ENCODE peak calls at places on chromosome 13, in seven cellular contexts. S, N, U, O, R, G and A are unnamed samples.

GRCh38 chr13:113811081-113811928 is 52.3 kb downstream of the TMEM255B start:
- DNase-seq in S (peak; percentile 69), N (peak; percentile 10), U (no peak), O (no peak), R (no peak), G (no peak), A (no peak)

GRCh38 chr13:110907951-110908898 is 6.6 kb downstream of the ANKRD10 start:
- DNase-seq in S (no peak), N (peak; percentile 27), U (no peak), O (no peak), R (peak; percentile 36), G (no peak), A (no peak)

GRCh38 chr13:30443957-30444404 is 21.7 kb downstream of the UBE2L5 start:
- DNase-seq in S (no peak), N (no peak), U (no peak), O (no peak), R (no peak), G (no peak), A (no peak)

GRCh38 chr13:85166891-85167290 is 632.3 kb downstream of the SLITRK6 start:
- DNase-seq in S (no peak), N (no peak), U (no peak), O (no peak), R (no peak), G (no peak), A (no peak)

GRCh38 chr13:33615436-33615835 is 202.5 kb upstream of the RFC3 start:
- DNase-seq in S (no peak), N (no peak), U (no peak), O (no peak), R (no peak), G (no peak), A (no peak)

GRCh38 chr13:21104199-21105019 is 43.0 kb upstream of the LATS2 start:
- DNase-seq in S (no peak), N (no peak), U (no peak), O (no peak), R (no peak), G (no peak), A (no peak)

GRCh38 chr13:98508280-98509074 is 68.4 kb downstream of the STK24 start:
- DNase-seq in S (no peak), N (no peak), U (peak; percentile 52), O (no peak), R (no peak), G (no peak), A (peak; percentile 56)

GRCh38 chr13:21800847-21801616 is 130.2 kb downstream of the FGF9 start:
- DNase-seq in S (no peak), N (no peak), U (no peak), O (peak; percentile 7), R (no peak), G (no peak), A (no peak)

GRCh38 chr13:103157434-103158145 is 91.4 kb upstream of the SLC10A2 start:
- DNase-seq in S (no peak), N (no peak), U (no peak), O (no peak), R (no peak), G (no peak), A (no peak)

GRCh38 chr13:112067121-112067741 is at the start of gene SOX1:
- DNase-seq in S (no peak), N (no peak), U (no peak), O (no peak), R (no peak), G (no peak), A (no peak)
- H3K4me3 ChIP-seq in S (no peak within 1 kb of the TSS), N (peak within 1 kb of the TSS; percentile 50), U (no peak within 1 kb of the TSS), O (no peak within 1 kb of the TSS), R (peak within 1 kb of the TSS; percentile 29), G (peak within 1 kb of the TSS; percentile 47), A (peak within 1 kb of the TSS; percentile 32)

DNA sequence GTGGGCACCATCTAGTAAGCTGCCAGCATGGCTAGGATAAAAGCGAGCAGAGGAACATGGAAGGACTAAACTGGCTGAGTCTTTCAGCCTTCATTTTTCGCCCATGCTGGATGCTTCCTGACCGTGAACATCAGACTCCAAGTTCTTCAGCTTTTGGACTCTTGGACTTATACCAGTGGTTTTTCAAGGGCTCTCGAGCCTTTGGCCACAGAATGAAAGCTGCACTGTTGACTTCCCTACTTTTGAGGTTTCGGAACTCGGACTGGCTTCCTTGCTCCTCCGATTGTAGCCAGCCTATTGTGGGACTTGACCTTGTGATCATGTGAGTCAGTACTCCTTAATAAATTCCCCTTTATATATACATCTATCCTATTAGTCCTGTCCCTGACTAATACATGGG is 785.1 kb upstream of the SLITRK6 start:
- DNase-seq in S (no peak), N (no peak), U (no peak), O (no peak), R (no peak), G (no peak), A (no peak)
- H3K4me3 ChIP-seq in S (no peak overlapping the region), N (no peak overlapping the region), U (no peak overlapping the region), O (no peak overlapping the region), R (no peak overlapping the region), G (no peak overlapping the region), A (no peak overlapping the region)

GRCh38 chr13:52048516-52048915 is 24.0 kb downstream of the UTP14C start:
- DNase-seq in S (no peak), N (no peak), U (peak; percentile 14), O (no peak), R (no peak), G (no peak), A (no peak)

GRCh38 chr13:52051400-52051799 is 26.9 kb downstream of the UTP14C start:
- DNase-seq in S (no peak), N (no peak), U (no peak), O (no peak), R (no peak), G (no peak), A (no peak)

GRCh38 chr13:52047463-52047862 is 23.0 kb downstream of the UTP14C start:
- DNase-seq in S (no peak), N (no peak), U (no peak), O (no peak), R (no peak), G (no peak), A (no peak)

DNA sequence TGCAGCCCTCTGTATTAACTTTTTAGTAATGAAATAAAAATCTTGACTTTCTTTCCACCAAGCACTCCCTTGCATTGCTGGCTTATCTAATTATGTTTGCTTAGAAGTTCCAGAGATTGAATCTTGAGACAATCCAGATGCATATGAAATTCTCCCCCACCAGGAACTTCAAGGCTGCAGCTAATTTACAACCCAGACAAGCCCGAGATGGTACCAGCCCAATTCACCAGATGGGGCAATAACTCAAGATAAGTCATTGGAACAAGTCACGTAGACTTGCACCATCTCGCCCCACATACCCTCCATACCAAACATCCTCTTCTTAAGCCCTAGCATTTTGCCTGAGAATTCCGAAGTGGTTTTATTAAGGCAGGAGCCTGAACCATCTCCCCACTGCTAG is 29.0 kb downstream of the UTP14C start:
- DNase-seq in S (no peak), N (no peak), U (no peak), O (no peak), R (no peak), G (no peak), A (no peak)
- H3K4me3 ChIP-seq in S (no peak overlapping the region), N (no peak overlapping the region), U (no peak overlapping the region), O (no peak overlapping the region), R (no peak overlapping the region), G (no peak overlapping the region), A (no peak overlapping the region)

GRCh38 chr13:24679686-24680085 is 522 bp upstream of the ATP12A start:
- DNase-seq in S (no peak), N (no peak), U (no peak), O (no peak), R (no peak), G (no peak), A (no peak)
- H3K4me3 ChIP-seq in S (no peak overlapping the region), N (no peak overlapping the region), U (no peak overlapping the region), O (no peak overlapping the region), R (peak overlapping the region; percentile 39), G (no peak overlapping the region), A (no peak overlapping the region)